ENCODE peak calls at places on chromosomes 7 and 10, in five cellular contexts. Y is neural crest cell, S is H9, J is fibroblast of pulmonary artery, B is endothelial cell. M is an unnamed sample.

GRCh38 chr10:53536322-53536721 is 763.7 kb upstream of the MBL2 start:
- DNase-seq in J (no peak), Y (no peak), S (no peak), B (no peak), M (no peak)

GRCh38 chr7:157012113-157012547 is 1.7 kb upstream of the MNX1 start:
- DNase-seq in J (no peak), S (no peak), B (no peak), Y (no peak), M (no peak)

GRCh38 chr7:150961510-150962284 is 16.4 kb downstream of the KCNH2 start:
- DNase-seq in S (no peak), J (no peak), B (no peak), Y (no peak), M (no peak)

GRCh38 chr10:78937388-78937787 is 131.4 kb upstream of the ZMIZ1 start:
- DNase-seq in J (no peak), S (no peak), Y (no peak), B (no peak), M (no peak)

GRCh38 chr7:102140952-102141370 is 145.7 kb upstream of the SH2B2 start:
- DNase-seq in Y (no peak), S (no peak), B (no peak), J (no peak), M (no peak)

GRCh38 chr10:22976535-22976934 is 48.7 kb downstream of the ARMC3 start:
- DNase-seq in S (no peak), Y (no peak), J (no peak), B (no peak), M (no peak)

GRCh38 chr10:30182191-30183075 is 123.0 kb upstream of the JCAD start:
- DNase-seq in S (no peak), J (peak), B (no peak), Y (no peak), M (peak)

GRCh38 chr7:149824301-149824741 is 13.9 kb upstream of the ZNF862 start:
- DNase-seq in S (no peak), Y (no peak), J (no peak), B (no peak), M (peak)

GRCh38 chr7:44096326-44096881 is 7.7 kb upstream of the AEBP1 start:
- DNase-seq in Y (no peak), J (no peak), B (no peak), S (no peak), M (no peak)

DNA sequence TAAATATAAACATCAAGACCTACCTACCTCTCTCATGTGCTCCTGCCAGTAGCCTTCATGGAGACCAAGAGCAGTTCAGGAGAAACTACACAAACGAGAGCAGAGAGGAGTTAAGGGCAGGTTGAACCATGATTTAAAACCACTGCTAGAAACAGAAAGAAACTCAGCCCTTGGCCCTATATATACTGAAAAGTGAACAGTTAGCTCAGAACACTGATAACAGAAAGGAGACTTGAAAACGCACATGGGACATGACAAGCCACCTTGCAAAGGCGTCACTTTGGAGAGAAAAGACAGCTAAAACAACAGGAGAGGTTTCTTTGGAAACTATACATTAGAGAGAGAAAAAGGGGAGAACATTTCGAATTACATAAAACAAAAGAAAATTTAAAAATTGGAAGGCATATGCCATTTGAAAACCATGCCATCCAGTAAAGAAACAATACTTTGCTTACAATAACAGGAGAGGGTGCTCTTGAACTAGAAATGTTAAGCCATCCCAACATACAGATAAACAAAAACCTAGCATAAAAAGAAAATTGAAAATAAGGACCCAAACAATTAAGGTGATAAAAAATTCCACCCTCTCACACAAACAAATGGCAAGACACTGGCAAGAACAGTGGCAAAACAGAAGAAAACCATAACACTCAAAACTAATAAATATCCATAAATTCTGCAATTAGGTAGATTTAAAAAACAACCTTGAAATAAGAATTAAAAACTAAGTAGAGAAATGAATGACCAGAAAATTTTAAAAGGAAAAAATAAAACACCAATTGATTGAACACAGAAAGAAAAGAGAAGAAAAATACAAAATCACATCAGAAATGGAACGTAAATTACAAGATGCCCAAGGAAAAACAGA is 232.7 kb downstream of the IMMP2L start:
- DNase-seq in S (no peak), Y (no peak), B (no peak), J (peak), M (no peak)
- TF ChIP-seq CTCF in S (peak), Y (no peak), B (no peak), J (peak), M (peak)

GRCh38 chr10:16822726-16823360 is 5.6 kb upstream of the RSU1 start:
- DNase-seq in J (no peak), S (no peak), B (no peak), Y (no peak), M (no peak)
- TF ChIP-seq CTCF in J (no peak), S (no peak), B (no peak), Y (no peak), M (no peak)

DNA sequence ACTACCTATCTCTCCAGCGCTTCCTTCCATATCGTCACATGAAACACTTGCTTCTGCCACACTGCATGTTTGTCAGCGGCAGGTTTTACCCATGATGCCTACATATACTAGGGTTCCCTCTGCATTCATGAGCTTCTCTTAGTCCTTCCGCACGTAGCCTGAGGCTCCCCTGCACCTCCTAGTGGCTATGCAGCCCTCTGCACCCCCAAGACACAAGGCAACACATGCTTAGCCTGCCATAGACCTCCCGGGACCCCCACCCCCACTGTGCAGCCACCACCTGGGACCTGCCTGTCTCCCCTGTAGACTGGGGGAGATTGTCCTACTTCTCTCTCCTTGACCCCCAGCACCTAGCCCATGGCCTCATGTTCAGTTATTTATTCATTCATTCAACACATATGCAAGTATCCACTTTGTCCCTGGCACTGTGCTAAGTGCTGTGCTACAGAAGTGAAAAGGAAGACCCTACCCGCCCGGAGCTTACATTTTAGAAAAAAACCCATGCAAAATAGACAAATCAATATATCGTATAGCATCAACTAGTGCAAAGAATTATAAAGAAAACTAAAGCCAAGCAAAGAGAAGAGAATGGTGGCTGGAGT is 23.5 kb downstream of the TMEM273 start:
- DNase-seq in J (peak), S (peak), Y (peak), B (peak), M (no peak)
- TF ChIP-seq CTCF in J (peak), S (peak), Y (peak), B (no peak), M (peak)

DNA sequence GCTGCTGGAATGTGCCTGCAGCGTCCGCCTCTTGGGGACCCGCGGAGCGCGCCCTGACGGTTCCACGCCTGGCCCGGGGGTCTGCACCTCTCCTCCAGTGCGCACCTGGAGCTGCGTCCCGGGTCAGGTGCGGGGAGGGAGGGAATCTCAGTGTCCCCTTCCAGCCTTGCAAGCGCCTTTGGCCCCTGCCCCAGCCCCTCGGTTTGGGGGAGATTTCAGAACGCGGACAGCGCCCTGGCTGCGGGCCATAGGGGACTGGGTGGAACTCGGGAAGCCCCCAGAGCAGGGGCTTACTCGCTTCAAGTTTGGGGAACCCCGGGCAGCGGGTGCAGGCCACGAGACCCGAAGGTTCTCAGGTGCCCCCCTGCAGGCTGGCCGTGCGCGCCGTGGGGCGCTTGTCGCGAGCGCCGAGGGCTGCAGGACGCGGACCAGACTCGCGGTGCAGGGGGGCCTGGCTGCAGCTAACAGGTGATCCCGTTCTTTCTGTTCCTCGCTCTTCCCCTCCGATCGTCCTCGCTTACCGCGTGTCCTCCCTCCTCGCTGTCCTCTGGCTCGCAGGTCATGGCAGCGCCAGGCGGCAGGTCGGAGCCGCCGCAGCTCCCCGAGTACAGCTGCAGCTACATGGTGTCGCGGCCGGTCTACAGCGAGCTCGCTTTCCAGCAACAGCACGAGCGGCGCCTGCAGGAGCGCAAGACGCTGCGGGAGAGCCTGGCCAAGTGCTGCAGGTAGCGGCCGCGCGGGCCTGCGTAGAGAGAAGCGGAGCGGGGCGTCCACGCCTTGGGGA is 645 bp downstream of the SLC26A4 start:
- DNase-seq in Y (peak), S (peak), B (peak), J (peak), M (peak)
- TF ChIP-seq CTCF in Y (peak), S (peak), B (no peak), J (peak), M (peak)

GRCh38 chr7:85025312-85025756 is 161.5 kb downstream of the SEMA3D start:
- DNase-seq in B (no peak), S (no peak), Y (no peak), J (peak), M (peak)
- TF ChIP-seq CTCF in B (no peak), S (no peak), Y (no peak), J (no peak), M (no peak)

DNA sequence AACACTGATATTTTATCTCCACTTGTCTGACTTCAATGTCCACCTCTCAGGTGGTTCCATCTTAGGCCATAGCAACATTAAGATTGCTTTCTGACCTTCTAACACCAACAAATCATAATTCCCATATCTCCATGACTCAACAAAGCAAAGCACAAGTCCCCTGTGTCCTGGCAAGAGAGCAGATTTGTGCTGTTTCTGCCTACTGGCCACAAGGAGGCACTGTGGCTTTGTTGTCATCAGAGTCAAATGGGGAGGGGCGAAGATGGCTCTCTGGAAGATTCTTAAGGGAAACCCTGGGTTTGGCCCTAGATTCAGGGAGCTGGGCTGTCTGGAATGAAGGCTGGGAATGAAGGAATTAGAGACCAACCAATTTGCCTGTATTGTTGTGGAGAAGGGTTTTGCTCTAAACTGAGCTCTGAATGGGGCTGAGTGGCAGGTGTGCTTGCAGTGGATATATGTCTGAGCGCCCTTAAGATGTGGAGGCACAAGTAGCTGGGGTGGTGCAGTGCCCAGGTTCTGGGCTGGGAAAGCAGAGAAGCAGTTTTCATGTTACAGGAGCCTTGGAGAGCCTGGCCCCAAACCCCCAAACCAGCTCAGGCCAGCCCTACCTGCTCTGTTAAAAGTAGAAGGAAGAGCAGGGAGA is 154.8 kb upstream of the PRSS58 start:
- DNase-seq in Y (peak), S (peak), B (peak), J (peak), M (no peak)
- TF ChIP-seq CTCF in Y (peak), S (peak), B (peak), J (peak), M (peak)

GRCh38 chr10:113441220-113441619 is 111.6 kb upstream of the HABP2 start:
- DNase-seq in J (no peak), Y (no peak), S (no peak), B (no peak), M (no peak)
- TF ChIP-seq CTCF in J (no peak), Y (no peak), S (peak), B (no peak), M (peak)

GRCh38 chr7:103989785-103990775 is 622 bp upstream of the RELN start:
- DNase-seq in B (peak), Y (peak), J (peak), S (peak), M (peak)
- TF ChIP-seq CTCF in B (peak), Y (peak), J (no peak), S (peak), M (peak)

GRCh38 chr7:116798205-116798730 is 64.1 kb upstream of the CAPZA2 start:
- DNase-seq in B (no peak), S (no peak), J (no peak), Y (no peak), M (no peak)
- TF ChIP-seq CTCF in B (no peak), S (no peak), J (no peak), Y (no peak), M (no peak)

GRCh38 chr10:102101152-102101551 is 19.0 kb downstream of the LDB1 start:
- DNase-seq in S (no peak), Y (no peak), J (no peak), B (no peak), M (no peak)
- TF ChIP-seq CTCF in S (peak), Y (no peak), J (no peak), B (no peak), M (peak)